ENCODE peak calls at places on chromosomes 2 and 18, in seven cellular contexts. G is IMR-90; A is PC-3; J is tibial artery; C is adipocyte; H is OCI-LY7; P is naive thymus-derived CD4-positive, alpha-beta T cell. N is an unnamed sample.

GRCh38 chr2:226795281-226796011 is 4.2 kb downstream of the IRS1 start:
- DNase-seq in G (peak; percentile 56), A (peak; percentile 37), J (peak; percentile 68), C (peak; percentile 17), H (no peak), P (no peak), N (peak; percentile 43)

GRCh38 chr2:8412082-8412481 is 269.8 kb upstream of the ID2 start:
- DNase-seq in G (no peak), A (peak; percentile 25), J (no peak), C (no peak), H (no peak), P (no peak), N (no peak)

GRCh38 chr2:104930739-104931138 is 76.8 kb downstream of the POU3F3 start:
- DNase-seq in G (no peak), A (no peak), J (no peak), C (no peak), H (no peak), P (no peak), N (no peak)

GRCh38 chr2:33377048-33377447 is 99.4 kb upstream of the RASGRP3 start:
- DNase-seq in G (no peak), A (no peak), J (peak; percentile 78), C (no peak), H (no peak), P (no peak), N (peak; percentile 64)

GRCh38 chr2:128330583-128330982 is 11.9 kb upstream of the HS6ST1 start:
- DNase-seq in G (no peak), A (no peak), J (no peak), C (no peak), H (no peak), P (no peak), N (no peak)

GRCh38 chr18:9933865-9934264 is 20.0 kb downstream of the VAPA start:
- DNase-seq in G (no peak), A (no peak), J (no peak), C (peak; percentile 26), H (no peak), P (no peak), N (no peak)

GRCh38 chr2:40032650-40033319 is 253.7 kb upstream of the THUMPD2 start:
- DNase-seq in G (peak; percentile 92), A (peak; percentile 85), J (no peak), C (peak; percentile 54), H (no peak), P (no peak), N (no peak)

GRCh38 chr2:197707316-197708213 is 2.4 kb downstream of the MARS2 start:
- DNase-seq in G (peak; percentile 74), A (peak; percentile 67), J (no peak), C (peak; percentile 78), H (peak; percentile 62), P (peak; percentile 31), N (no peak)

GRCh38 chr2:86453838-86454237 is 12.7 kb downstream of the KDM3A start:
- DNase-seq in G (peak; percentile 57), A (peak; percentile 97), J (no peak), C (peak; percentile 97), H (no peak), P (no peak), N (peak; percentile 76)

GRCh38 chr2:72722492-72723090 is 103.2 kb downstream of the EXOC6B start:
- DNase-seq in G (peak; percentile 73), A (no peak), J (no peak), C (peak; percentile 75), H (no peak), P (no peak), N (peak; percentile 31)

GRCh38 chr2:240401781-240402551 is 33.5 kb upstream of the GPC1 start:
- DNase-seq in G (no peak), A (no peak), J (peak; percentile 37), C (no peak), H (no peak), P (no peak), N (no peak)

GRCh38 chr2:200471324-200471848 is 38.5 kb downstream of the KCTD18 start:
- DNase-seq in G (no peak), A (peak; percentile 68), J (no peak), C (peak; percentile 64), H (peak; percentile 49), P (peak; percentile 47), N (peak; percentile 4)

GRCh38 chr18:5122270-5122669 is 74.8 kb downstream of the AKAIN1 start:
- DNase-seq in G (no peak), A (no peak), J (no peak), C (no peak), H (no peak), P (peak; percentile 71), N (no peak)

GRCh38 chr18:61993831-61994230 is 101.0 kb upstream of the RNF152 start:
- DNase-seq in G (no peak), A (no peak), J (no peak), C (peak; percentile 40), H (no peak), P (no peak), N (no peak)

GRCh38 chr2:25371253-25372241 is 29.8 kb upstream of the DNMT3A start:
- DNase-seq in G (no peak), A (no peak), J (peak; percentile 50), C (no peak), H (no peak), P (no peak), N (no peak)

GRCh38 chr2:16756831-16757644 is 91.4 kb upstream of the CYRIA start:
- DNase-seq in G (peak; percentile 63), A (peak; percentile 62), J (peak; percentile 77), C (peak; percentile 78), H (peak; percentile 79), P (peak; percentile 66), N (peak; percentile 44)

GRCh38 chr2:55759271-55759921 is 65.8 kb upstream of the PNPT1 start:
- DNase-seq in G (no peak), A (no peak), J (no peak), C (no peak), H (no peak), P (no peak), N (no peak)

GRCh38 chr2:55519908-55520885 is 679 bp downstream of the CFAP36 start:
- DNase-seq in G (peak; percentile 25), A (peak; percentile 30), J (no peak), C (peak; percentile 71), H (peak; percentile 21), P (no peak), N (peak; percentile 21)

GRCh38 chr18:31190919-31191318 is 28.3 kb upstream of the DSC1 start:
- DNase-seq in G (no peak), A (peak; percentile 52), J (no peak), C (no peak), H (no peak), P (no peak), N (no peak)

GRCh38 chr18:74468547-74469014 is 11.5 kb upstream of the DIPK1C start:
- DNase-seq in G (no peak), A (peak; percentile 73), J (no peak), C (no peak), H (no peak), P (no peak), N (no peak)

DNA sequence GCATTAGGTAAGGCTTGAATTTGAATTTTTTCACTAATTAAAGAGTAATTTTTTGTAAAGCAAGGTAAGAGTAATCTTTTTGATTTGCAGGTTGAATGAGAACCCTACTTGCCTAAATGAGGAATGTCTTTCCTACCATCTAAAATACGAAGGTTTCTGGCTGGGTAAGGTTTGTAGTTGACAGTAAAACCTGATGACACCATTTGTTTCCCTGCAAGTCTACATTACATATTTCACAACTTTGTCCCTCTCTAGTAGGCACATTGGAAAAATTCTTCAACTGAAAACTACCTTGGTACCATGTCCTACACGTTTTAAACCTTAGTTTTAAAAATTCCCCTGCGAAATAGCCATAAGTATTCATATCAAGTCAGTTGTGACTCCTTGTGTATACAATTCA is 9.4 kb downstream of the HNRNPA3 start:
- DNase-seq in G (no peak), A (no peak), J (no peak), C (no peak), H (no peak), P (no peak), N (no peak)
- H3K36me3 ChIP-seq in G (peaks cover 29% of the 10 kb centered on the region), A (peaks cover 54% of the 10 kb centered on the region), J (peaks cover 71% of the 10 kb centered on the region), C (peaks cover 71% of the 10 kb centered on the region), H (peaks cover 79% of the 10 kb centered on the region), P (peaks cover 65% of the 10 kb centered on the region), N (peaks cover 80% of the 10 kb centered on the region)

GRCh38 chr18:26134110-26134509 is 441 bp downstream of the PSMA8 start:
- DNase-seq in G (no peak), A (no peak), J (no peak), C (no peak), H (no peak), P (peak; percentile 23), N (no peak)
- H3K4me3 ChIP-seq in G (no peak overlapping the region), A (no peak overlapping the region), J (no peak overlapping the region), C (no peak overlapping the region), H (no peak overlapping the region), P (peak overlapping the region; percentile 38), N (no peak overlapping the region)

GRCh38 chr2:20619624-20620024 is 31.3 kb downstream of the HS1BP3 start:
- DNase-seq in G (no peak), A (no peak), J (peak; percentile 73), C (no peak), H (no peak), P (no peak), N (no peak)
- H3K36me3 ChIP-seq in G (peaks cover 33% of the 10 kb centered on the region), A (no peaks in the 10 kb centered on the region), J (peaks cover 50% of the 10 kb centered on the region), C (peaks cover 26% of the 10 kb centered on the region), H (no peaks in the 10 kb centered on the region), P (peaks cover 54% of the 10 kb centered on the region), N (peaks cover 2% of the 10 kb centered on the region)

DNA sequence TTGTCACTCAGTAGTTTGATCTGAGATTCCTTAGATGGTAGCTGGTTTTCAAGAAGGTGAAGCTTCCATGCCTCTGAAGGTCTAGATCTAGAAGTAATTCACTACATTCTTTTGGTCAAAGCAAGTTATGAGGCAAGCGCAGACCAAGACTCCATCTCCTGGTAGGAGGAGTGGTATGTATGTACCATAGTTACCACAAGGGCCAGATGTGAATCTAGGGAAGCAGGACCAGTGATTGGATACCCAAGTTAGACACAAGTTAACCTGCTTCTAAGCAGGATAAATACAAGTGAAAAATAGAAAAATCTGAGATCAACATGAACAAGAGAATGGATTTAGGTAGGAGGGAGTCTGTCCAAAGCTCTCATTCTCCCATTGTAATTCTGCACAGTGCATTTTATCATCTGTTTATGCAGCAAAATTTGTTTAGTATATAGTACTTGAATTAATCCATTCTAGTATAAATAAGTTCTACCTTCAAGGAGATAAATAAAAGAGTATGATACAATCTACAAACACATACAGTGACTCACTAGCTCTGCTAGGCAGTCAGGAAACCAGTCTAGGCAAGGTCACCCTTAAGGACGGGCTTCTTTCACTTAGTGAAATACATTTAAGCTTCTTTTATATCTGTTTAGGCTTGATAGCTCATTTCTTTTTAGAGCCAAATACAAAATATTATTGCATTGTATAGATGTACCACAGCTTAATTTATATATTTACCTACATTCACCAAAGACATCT is 14.2 kb upstream of the DOCK10 start:
- DNase-seq in G (peak; percentile 76), A (peak; percentile 65), J (no peak), C (no peak), H (no peak), P (no peak), N (no peak)
- H3K4me3 ChIP-seq in G (no peak overlapping the region), A (no peak overlapping the region), J (no peak overlapping the region), C (no peak overlapping the region), H (no peak overlapping the region), P (no peak overlapping the region), N (no peak overlapping the region)

N was measured in MG63.